ENCODE peak calls at places on chromosomes 6 and 20, in five cellular contexts. F is neuronal stem cell, V is trophoblast cell, P is H1, E is mesenchymal stem cell. R is an unnamed sample.

GRCh38 chr6:33578588-33579011 is 1.5 kb downstream of the BAK1 start:
- DNase-seq in F (no peak), V (no peak), P (no peak), E (no peak), R (no peak)

GRCh38 chr6:157244175-157244574 is 79.1 kb downstream of the TMEM242 start:
- DNase-seq in F (no peak), V (no peak), P (no peak), E (peak), R (no peak)

GRCh38 chr6:32082951-32083350 is 26.2 kb downstream of the TNXB start:
- DNase-seq in F (no peak), V (peak), P (no peak), E (no peak), R (no peak)

GRCh38 chr6:32517654-32518445 is 12.2 kb downstream of the HLA-DRB5 start:
- DNase-seq in F (no peak), V (no peak), P (no peak), E (no peak), R (no peak)

GRCh38 chr6:41536884-41537347 is 9.3 kb upstream of the FOXP4 start:
- DNase-seq in F (no peak), V (peak), P (no peak), E (no peak), R (no peak)

GRCh38 chr6:52423971-52424381 is 3.8 kb downstream of the EFHC1 start:
- DNase-seq in F (no peak), V (peak), P (no peak), E (peak), R (peak)

GRCh38 chr6:22583230-22583629 is 13.9 kb downstream of the HDGFL1 start:
- DNase-seq in F (no peak), V (no peak), P (no peak), E (no peak), R (no peak)

GRCh38 chr6:134447883-134448387 is 130.0 kb upstream of the SGK1 start:
- DNase-seq in F (no peak), V (peak), P (no peak), E (no peak), R (no peak)

GRCh38 chr20:61343934-61344333 is 91.9 kb downstream of the CDH4 start:
- DNase-seq in F (no peak), V (no peak), P (no peak), E (no peak), R (no peak)

GRCh38 chr20:49028684-49029083 is 17.4 kb upstream of the CSE1L start:
- DNase-seq in F (no peak), V (peak), P (no peak), E (peak), R (no peak)

GRCh38 chr20:10741060-10741459 is 67.3 kb upstream of the JAG1 start:
- DNase-seq in F (no peak), V (no peak), P (no peak), E (no peak), R (no peak)

GRCh38 chr20:31517373-31517772 is 3.1 kb downstream of the HM13 start:
- DNase-seq in F (no peak), V (peak), P (no peak), E (peak), R (peak)

GRCh38 chr6:83978324-83978734 is 55.2 kb upstream of the MRAP2 start:
- DNase-seq in F (no peak), V (no peak), P (no peak), E (no peak), R (no peak)

GRCh38 chr20:60039526-60039925 is 81.3 kb downstream of the CDH26 start:
- DNase-seq in F (no peak), V (no peak), P (no peak), E (no peak), R (no peak)

GRCh38 chr20:61925555-61926252 is 140.0 kb downstream of the TAF4 start:
- DNase-seq in F (no peak), V (no peak), P (no peak), E (no peak), R (no peak)

GRCh38 chr6:143755301-143755744 is 77.6 kb downstream of the PHACTR2 start:
- DNase-seq in F (no peak), V (no peak), P (no peak), E (peak), R (no peak)

GRCh38 chr6:52929321-52930164 is 20.0 kb upstream of the GSTA3 start:
- DNase-seq in F (no peak), V (peak), P (no peak), E (peak), R (no peak)

GRCh38 chr6:30683137-30683979 is 3.1 kb downstream of the PPP1R18 start:
- DNase-seq in F (no peak), V (no peak), P (no peak), E (peak), R (no peak)

GRCh38 chr6:108689279-108690161 is 128.8 kb downstream of the FOXO3 start:
- DNase-seq in F (no peak), V (peak), P (no peak), E (peak), R (no peak)

GRCh38 chr20:3115190-3116107 is 30.9 kb upstream of the AVP start:
- DNase-seq in F (peak), V (peak), P (peak), E (peak), R (peak)

GRCh38 chr6:43978473-43979360 is 148.5 kb downstream of the MRPL14 start:
- DNase-seq in F (no peak), V (peak), P (no peak), E (no peak), R (peak)

GRCh38 chr6:164097557-164098398 is 683.3 kb downstream of the QKI start:
- DNase-seq in F (no peak), V (peak), P (no peak), E (peak), R (peak)

GRCh38 chr6:85390775-85391174 is 59.1 kb upstream of the NT5E start:
- DNase-seq in F (no peak), V (no peak), P (no peak), E (no peak), R (no peak)

GRCh38 chr20:1663917-1664316 is 6.3 kb upstream of the SIRPG start:
- DNase-seq in F (no peak), V (no peak), P (no peak), E (no peak), R (no peak)

GRCh38 chr6:82957171-82957894 is 108.3 kb downstream of the UBE3D start:
- DNase-seq in F (no peak), V (peak), P (no peak), E (peak), R (no peak)

GRCh38 chr20:49851234-49851755 is 38.7 kb downstream of the SLC9A8 start:
- DNase-seq in F (no peak), V (peak), P (no peak), E (peak), R (no peak)

GRCh38 chr6:109978174-109979032 is at the start of gene GPR6:
- DNase-seq in F (peak), V (peak), P (no peak), E (peak), R (peak)

GRCh38 chr6:105909084-105909483 is 177.1 kb upstream of the PRDM1 start:
- DNase-seq in F (no peak), V (no peak), P (no peak), E (no peak), R (no peak)

GRCh38 chr6:105917038-105917695 is 169.0 kb upstream of the PRDM1 start:
- DNase-seq in F (no peak), V (no peak), P (no peak), E (no peak), R (no peak)

GRCh38 chr6:105911106-105911629 is 175.0 kb upstream of the PRDM1 start:
- DNase-seq in F (no peak), V (no peak), P (no peak), E (no peak), R (no peak)
- H2BK12ac ChIP-seq in F (no peak), V (no peak), P (no peak), E (no peak), R (no peak)

DNA sequence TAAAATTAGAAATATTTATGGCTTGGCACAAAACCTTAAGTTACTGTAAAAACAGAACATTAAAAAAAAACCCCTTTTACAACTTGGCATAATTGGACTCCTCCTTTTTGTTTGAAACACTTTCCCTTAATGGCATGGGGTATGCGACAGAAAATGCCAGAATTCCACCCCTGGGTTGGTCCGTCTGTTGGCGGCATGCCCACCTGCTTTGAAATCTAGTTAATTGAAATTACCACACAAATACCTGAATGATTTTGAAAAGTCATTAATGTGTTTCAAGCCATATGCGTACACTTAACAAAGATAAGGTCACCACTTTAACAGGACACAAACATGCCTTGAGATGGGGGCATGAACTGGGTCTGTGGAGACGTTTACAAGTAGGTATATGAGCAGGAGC is 175.0 kb upstream of the FOXQ1 start:
- DNase-seq in F (no peak), V (no peak), P (no peak), E (no peak), R (no peak)
- H2BK12ac ChIP-seq in F (no peak), V (no peak), P (no peak), E (no peak), R (no peak)

DNA sequence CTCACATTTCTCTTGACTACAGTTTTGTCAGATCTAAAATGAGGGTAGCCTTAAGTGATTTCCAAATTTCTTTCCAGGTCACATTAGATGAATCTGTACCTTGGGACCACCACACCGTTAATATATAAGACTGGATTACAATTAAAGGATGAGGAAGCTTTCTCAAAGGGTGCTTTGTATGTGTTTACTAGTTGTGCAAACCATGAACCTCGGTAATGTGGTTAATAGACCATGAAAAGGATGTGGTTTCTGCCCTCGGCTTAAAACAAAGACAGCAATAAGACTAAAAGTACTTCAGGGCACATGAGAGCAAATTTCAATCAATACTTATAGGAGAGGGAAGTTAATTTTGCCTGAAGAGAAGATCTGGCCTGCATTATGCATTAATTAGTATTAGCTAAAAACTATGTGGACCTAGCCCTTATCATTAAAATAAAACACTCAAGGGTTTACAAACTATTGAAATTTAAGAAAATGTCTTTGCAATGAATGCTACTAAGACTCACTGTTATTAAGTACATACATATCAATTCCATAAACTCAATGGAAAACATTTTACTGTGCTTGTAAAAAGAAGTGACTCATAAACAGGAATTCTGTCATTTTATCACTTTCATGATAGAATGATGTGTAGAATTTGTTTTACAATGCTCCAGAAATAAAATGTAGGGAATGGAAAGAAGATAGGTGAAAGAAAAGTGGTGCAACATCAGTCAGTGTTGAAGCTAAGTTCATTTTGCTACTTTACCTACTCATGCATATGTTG is 936 bp upstream of the TMX4 start:
- DNase-seq in F (no peak), V (peak), P (no peak), E (peak), R (no peak)
- H2BK12ac ChIP-seq in F (no peak), V (no peak), P (no peak), E (no peak), R (no peak)

GRCh38 chr6:161227004-161227950 is 46.6 kb downstream of the AGPAT4 start:
- DNase-seq in F (no peak), V (no peak), P (no peak), E (no peak), R (no peak)
- H2BK12ac ChIP-seq in F (no peak), V (no peak), P (no peak), E (no peak), R (no peak)

GRCh38 chr6:1522779-1523178 is 86.9 kb upstream of the FOXC1 start:
- DNase-seq in F (no peak), V (no peak), P (no peak), E (no peak), R (no peak)

GRCh38 chr6:1524040-1524480 is 85.7 kb upstream of the FOXC1 start:
- DNase-seq in F (peak), V (peak), P (peak), E (no peak), R (peak)

GRCh38 chr6:1527098-1527497 is 82.6 kb upstream of the FOXC1 start:
- DNase-seq in F (no peak), V (no peak), P (peak), E (no peak), R (peak)

GRCh38 chr6:1525364-1526038 is 84.2 kb upstream of the FOXC1 start:
- DNase-seq in F (no peak), V (no peak), P (no peak), E (no peak), R (no peak)

GRCh38 chr6:1526689-1527088 is 83.0 kb upstream of the FOXC1 start:
- DNase-seq in F (no peak), V (no peak), P (no peak), E (no peak), R (no peak)
- H2BK12ac ChIP-seq in F (peak), V (no peak), P (peak), E (no peak), R (no peak)

GRCh38 chr6:170584181-170584953 is at the start of gene PDCD2:
- DNase-seq in F (peak), V (peak), P (peak), E (peak), R (peak)

GRCh38 chr6:170584954-170585498 is 589 bp upstream of the PDCD2 start:
- DNase-seq in F (no peak), V (peak), P (peak), E (no peak), R (peak)

GRCh38 chr6:170578909-170579308 is 5.5 kb downstream of the PDCD2 start:
- DNase-seq in F (no peak), V (no peak), P (no peak), E (no peak), R (no peak)

GRCh38 chr6:170583736-170584180 is 679 bp downstream of the PDCD2 start:
- DNase-seq in F (peak), V (peak), P (no peak), E (no peak), R (no peak)
- H2BK12ac ChIP-seq in F (no peak), V (no peak), P (no peak), E (no peak), R (no peak)

GRCh38 chr20:44432618-44433577 is 42.8 kb upstream of the TTPAL start:
- DNase-seq in F (no peak), V (no peak), P (no peak), E (no peak), R (no peak)

GRCh38 chr20:44431118-44431501 is 44.6 kb upstream of the TTPAL start:
- DNase-seq in F (no peak), V (no peak), P (no peak), E (no peak), R (no peak)

GRCh38 chr20:44429419-44430269 is 46.0 kb upstream of the TTPAL start:
- DNase-seq in F (no peak), V (no peak), P (no peak), E (no peak), R (no peak)

GRCh38 chr20:44430270-44431065 is 45.2 kb upstream of the TTPAL start:
- DNase-seq in F (no peak), V (no peak), P (no peak), E (no peak), R (no peak)

DNA sequence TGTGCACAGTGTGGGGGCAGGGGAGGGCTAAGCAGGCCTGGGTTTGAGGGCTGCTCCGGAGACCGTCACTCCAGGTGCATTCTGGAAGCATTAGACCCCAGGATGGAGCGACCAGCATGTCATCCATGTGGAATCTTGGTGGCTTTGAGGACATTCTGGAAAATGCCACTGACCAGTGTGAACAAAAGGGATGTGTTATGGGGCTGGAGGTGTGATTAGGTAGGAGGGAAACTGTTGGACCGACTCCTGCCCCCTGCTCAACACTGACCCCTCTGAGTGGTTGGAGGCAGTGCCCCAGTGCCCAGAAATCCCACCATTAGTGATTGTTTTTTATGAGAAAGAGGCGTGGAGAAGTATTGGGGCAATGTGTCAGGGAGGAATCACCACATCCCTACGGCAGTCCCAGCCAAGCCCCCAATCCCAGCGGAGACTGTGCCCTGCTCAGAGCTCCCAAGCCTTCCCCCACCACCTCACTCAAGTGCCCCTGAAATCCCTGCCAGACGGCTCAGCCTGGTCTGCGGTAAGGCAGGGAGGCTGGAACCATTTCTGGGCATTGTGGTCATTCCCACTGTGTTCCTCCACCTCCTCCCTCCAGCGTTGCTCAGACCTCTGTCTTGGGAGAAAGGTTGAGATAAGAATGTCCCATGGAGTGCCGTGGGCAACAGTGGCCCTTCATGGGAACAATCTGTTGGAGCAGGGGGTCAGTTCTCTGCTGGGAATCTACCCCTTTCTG is 44.0 kb upstream of the TTPAL start:
- DNase-seq in F (no peak), V (no peak), P (no peak), E (no peak), R (no peak)
- H2BK12ac ChIP-seq in F (no peak), V (no peak), P (no peak), E (no peak), R (no peak)

GRCh38 chr6:160101262-160102205 is 20.1 kb upstream of the SLC22A1 start:
- DNase-seq in F (no peak), V (no peak), P (no peak), E (peak), R (no peak)

GRCh38 chr6:160104821-160105517 is 16.6 kb upstream of the SLC22A1 start:
- DNase-seq in F (no peak), V (no peak), P (no peak), E (no peak), R (no peak)

GRCh38 chr6:160103825-160104100 is 17.9 kb upstream of the SLC22A1 start:
- DNase-seq in F (no peak), V (no peak), P (no peak), E (no peak), R (no peak)

GRCh38 chr6:160102956-160103824 is 18.4 kb upstream of the SLC22A1 start:
- DNase-seq in F (peak), V (peak), P (no peak), E (peak), R (peak)

DNA sequence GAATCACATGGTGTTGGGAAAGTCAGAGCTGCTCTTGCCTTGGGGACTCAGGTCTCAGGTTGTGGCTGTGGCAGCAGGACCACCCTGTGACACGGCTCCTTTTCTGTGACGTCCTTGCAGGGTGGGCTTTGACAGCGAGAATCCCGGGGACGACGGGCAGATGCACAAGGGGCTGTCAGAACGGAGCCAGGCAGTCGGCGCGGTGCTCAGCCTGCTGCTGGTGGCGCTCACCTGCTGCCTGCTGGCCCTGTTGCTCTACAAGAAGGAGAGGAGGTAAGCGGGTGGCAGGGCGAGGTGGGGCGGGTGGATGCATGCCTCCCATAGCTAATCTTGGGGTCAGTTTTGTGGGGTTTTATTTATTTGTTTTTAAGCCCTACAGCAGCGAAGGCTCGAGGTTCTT is 19.2 kb upstream of the SLC22A1 start:
- DNase-seq in F (no peak), V (no peak), P (no peak), E (no peak), R (no peak)
- H2BK12ac ChIP-seq in F (no peak), V (no peak), P (no peak), E (no peak), R (no peak)